ENCODE peak calls at places on chromosome 11, in four cellular contexts. S is CD8-positive, alpha-beta T cell; F is posterior cingulate gyrus; V is sciatic nerve. C is an unnamed sample.

GRCh38 chr11:95891423-95892177 is 32.3 kb downstream of the MTMR2 start:
- DNase-seq in S (no peak), F (no peak), V (no peak), C (no peak)

GRCh38 chr11:60321051-60321450 is 6.0 kb upstream of the MS4A6E start:
- DNase-seq in S (no peak), F (no peak), V (no peak), C (no peak)

GRCh38 chr11:22792497-22792896 is 37.1 kb downstream of the SVIP start:
- DNase-seq in S (no peak), F (peak; percentile 71), V (no peak), C (peak; percentile 4)

GRCh38 chr11:75279273-75279672 is 38.7 kb downstream of the TPBGL start:
- DNase-seq in S (no peak), F (no peak), V (peak; percentile 44), C (no peak)

GRCh38 chr11:61598886-61599868 is 18.3 kb upstream of the SYT7 start:
- DNase-seq in S (no peak), F (no peak), V (no peak), C (no peak)

GRCh38 chr11:76524919-76525318 is 80.1 kb downstream of the EMSY start:
- DNase-seq in S (no peak), F (no peak), V (no peak), C (no peak)

GRCh38 chr11:10456519-10456918 is 1.5 kb downstream of the AMPD3 start:
- DNase-seq in S (peak; percentile 52), F (no peak), V (no peak), C (peak; percentile 48)

GRCh38 chr11:123195182-123196059 is at the start of gene CLMP:
- DNase-seq in S (no peak), F (no peak), V (peak; percentile 85), C (no peak)

GRCh38 chr11:102653744-102654291 is 28.7 kb upstream of the MMP20 start:
- DNase-seq in S (no peak), F (no peak), V (no peak), C (no peak)

GRCh38 chr11:122737951-122738693 is 82.6 kb downstream of the UBASH3B start:
- DNase-seq in S (no peak), F (no peak), V (no peak), C (no peak)

GRCh38 chr11:313787-314547 is at the start of gene IFITM1:
- DNase-seq in S (peak; percentile 84), F (peak; percentile 65), V (no peak), C (no peak)

GRCh38 chr11:69049490-69049867 is 747 bp downstream of the TPCN2 start:
- DNase-seq in S (peak; percentile 51), F (no peak), V (no peak), C (no peak)

GRCh38 chr11:118294053-118294452 is 10.5 kb upstream of the CD3E start:
- DNase-seq in S (no peak), F (no peak), V (no peak), C (no peak)

GRCh38 chr11:13136272-13136596 is 127.1 kb downstream of the RASSF10 start:
- DNase-seq in S (no peak), F (no peak), V (no peak), C (no peak)

GRCh38 chr11:86484164-86484794 is 109.6 kb downstream of the CCDC81 start:
- DNase-seq in S (no peak), F (no peak), V (peak; percentile 75), C (no peak)

GRCh38 chr11:14499178-14499559 is 442 bp downstream of the COPB1 start:
- DNase-seq in S (no peak), F (no peak), V (no peak), C (no peak)

GRCh38 chr11:83070044-83070877 is 1.4 kb downstream of the RAB30 start:
- DNase-seq in S (no peak), F (no peak), V (no peak), C (no peak)

GRCh38 chr11:131693756-131694155 is 323.3 kb downstream of the NTM start:
- DNase-seq in S (no peak), F (no peak), V (no peak), C (no peak)

GRCh38 chr11:33695051-33695566 is 5.5 kb downstream of the C11orf91 start:
- DNase-seq in S (no peak), F (no peak), V (peak; percentile 52), C (no peak)

GRCh38 chr11:126697937-126698336 is 302.6 kb downstream of the KIRREL3 start:
- DNase-seq in S (no peak), F (no peak), V (no peak), C (peak; percentile 72)